ENCODE peak calls at places on chromosomes 4 and X, in four cellular contexts. E, M, L and U are unnamed samples.

GRCh38 chrX:100207331-100208024 is 202.6 kb downstream of the PCDH19 start:
- DNase-seq in E (no peak), M (no peak), L (no peak), U (no peak)

GRCh38 chr4:26015133-26015651 is 101.2 kb downstream of the SMIM20 start:
- DNase-seq in E (no peak), M (no peak), L (peak), U (no peak)

GRCh38 chrX:40474205-40474626 is 106.6 kb upstream of the ATP6AP2 start:
- DNase-seq in E (peak), M (no peak), L (no peak), U (no peak)

GRCh38 chr4:157713342-157713741 is 459.5 kb downstream of the GASK1B start:
- DNase-seq in E (no peak), M (no peak), L (peak), U (no peak)

GRCh38 chrX:49155243-49155899 is 7.2 kb upstream of the MAGIX start:
- DNase-seq in E (peak), M (peak), L (peak), U (no peak)

GRCh38 chrX:29435396-29435795 is 780.0 kb upstream of the MAGEB2 start:
- DNase-seq in E (no peak), M (no peak), L (no peak), U (no peak)

GRCh38 chr4:7043521-7044414 is 596 bp downstream of the TADA2B start:
- DNase-seq in E (no peak), M (no peak), L (peak), U (no peak)

GRCh38 chr4:85520765-85521749 is 46.1 kb downstream of the ARHGAP24 start:
- DNase-seq in E (no peak), M (no peak), L (no peak), U (no peak)

GRCh38 chrX:140298946-140299345 is 205.9 kb downstream of the SOX3 start:
- DNase-seq in E (no peak), M (no peak), L (no peak), U (no peak)

GRCh38 chr4:180855184-180855583 is 1388.0 kb upstream of the TENM3 start:
- DNase-seq in E (no peak), M (no peak), L (no peak), U (no peak)

GRCh38 chr4:73275318-73275654 is 16.7 kb upstream of the ANKRD17 start:
- DNase-seq in E (no peak), M (no peak), L (no peak), U (no peak)

GRCh38 chr4:177041356-177041755 is 248.6 kb upstream of the VEGFC start:
- DNase-seq in E (no peak), M (no peak), L (peak), U (no peak)

GRCh38 chrX:138057883-138058282 is 492.0 kb downstream of the ZIC3 start:
- DNase-seq in E (no peak), M (no peak), L (no peak), U (no peak)

GRCh38 chr4:17098401-17098800 is 200.0 kb upstream of the LDB2 start:
- DNase-seq in E (no peak), M (no peak), L (no peak), U (no peak)

GRCh38 chrX:1178580-1179057 is 33.8 kb downstream of the CRLF2 start:
- DNase-seq in E (peak), M (no peak), L (peak), U (no peak)

GRCh38 chr4:23884731-23885130 is 5.1 kb downstream of the PPARGC1A start:
- DNase-seq in E (no peak), M (no peak), L (no peak), U (no peak)

GRCh38 chr4:122968227-122968812 is 45.9 kb upstream of the NUDT6 start:
- DNase-seq in E (no peak), M (no peak), L (no peak), U (no peak)

GRCh38 chr4:179278647-179279046 is 1836.4 kb upstream of the AGA start:
- DNase-seq in E (no peak), M (no peak), L (no peak), U (no peak)

GRCh38 chr4:22850630-22851029 is 157.9 kb downstream of the GBA3 start:
- DNase-seq in E (no peak), M (no peak), L (no peak), U (no peak)

GRCh38 chrX:19829817-19830216 is 57.6 kb downstream of the SH3KBP1 start:
- DNase-seq in E (no peak), M (no peak), L (no peak), U (no peak)

GRCh38 chr4:123661080-123661737 is 264.6 kb downstream of the SPRY1 start:
- DNase-seq in E (no peak), M (no peak), L (peak), U (no peak)

GRCh38 chr4:95255396-95256107 is 293.2 kb downstream of the UNC5C start:
- DNase-seq in E (no peak), M (no peak), L (peak), U (no peak)

GRCh38 chr4:20809796-20810195 is 109.5 kb downstream of the PACRGL start:
- DNase-seq in E (no peak), M (no peak), L (no peak), U (no peak)

GRCh38 chr4:170089743-170090666 is at the start of gene AADAT:
- DNase-seq in E (peak), M (no peak), L (peak), U (no peak)
- TF ChIP-seq CTCF in E (peak), M (peak), L (peak), U (peak)

DNA sequence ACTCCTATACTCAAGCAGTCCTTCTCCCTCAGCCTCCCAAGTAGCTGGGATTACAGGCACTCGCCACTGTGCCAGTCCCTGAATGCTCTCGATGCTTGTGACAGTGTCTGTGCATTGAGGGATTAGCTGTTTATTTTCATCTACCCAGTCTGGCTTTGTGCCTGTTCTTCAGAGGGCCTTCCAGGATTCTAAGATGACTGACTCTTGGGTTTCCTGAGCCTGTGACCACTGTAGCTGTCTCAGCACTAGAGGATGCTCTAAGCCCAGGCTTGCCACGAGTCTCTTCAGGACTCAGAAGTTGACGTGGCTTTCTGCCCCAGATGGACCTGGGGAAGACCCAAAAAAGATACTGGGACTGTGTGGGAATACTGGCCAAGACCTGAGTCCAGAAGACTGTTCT is 201.4 kb downstream of the ARHGAP10 start:
- DNase-seq in E (peak), M (no peak), L (peak), U (no peak)
- TF ChIP-seq CTCF in E (peak), M (peak), L (no peak), U (no peak)

GRCh38 chr4:161647757-161648156 is 516.0 kb downstream of the FSTL5 start:
- DNase-seq in E (no peak), M (no peak), L (no peak), U (no peak)

GRCh38 chr4:161642708-161643107 is 521.1 kb downstream of the FSTL5 start:
- DNase-seq in E (no peak), M (no peak), L (no peak), U (no peak)
- TF ChIP-seq CTCF in E (peak), M (no peak), L (no peak), U (peak)

DNA sequence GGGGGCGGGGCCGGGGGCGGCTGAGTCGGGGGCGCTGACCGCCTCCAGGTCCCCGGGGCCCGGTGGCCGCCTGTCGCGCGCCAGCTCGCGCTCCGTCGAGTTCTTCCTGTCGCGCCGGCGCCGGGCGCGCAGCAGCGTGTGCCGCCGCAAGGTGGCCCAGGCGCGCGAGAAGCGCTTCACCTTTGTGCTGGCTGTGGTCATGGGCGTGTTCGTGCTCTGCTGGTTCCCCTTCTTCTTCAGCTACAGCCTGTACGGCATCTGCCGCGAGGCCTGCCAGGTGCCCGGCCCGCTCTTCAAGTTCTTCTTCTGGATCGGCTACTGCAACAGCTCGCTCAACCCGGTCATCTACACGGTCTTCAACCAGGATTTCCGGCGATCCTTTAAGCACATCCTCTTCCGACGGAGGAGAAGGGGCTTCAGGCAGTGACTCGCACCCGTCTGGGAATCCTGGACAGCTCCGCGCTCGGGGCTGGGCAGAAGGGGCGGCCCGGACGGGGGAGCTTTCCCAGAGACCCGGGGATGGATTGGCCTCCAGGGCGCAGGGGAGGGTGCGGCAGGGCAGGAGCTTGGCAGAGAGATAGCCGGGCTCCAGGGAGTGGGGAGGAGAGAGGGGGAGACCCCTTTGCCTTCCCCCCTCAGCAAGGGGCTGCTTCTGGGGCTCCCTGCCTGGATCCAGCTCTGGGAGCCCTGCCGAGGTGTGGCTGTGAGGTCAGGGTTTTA is 1.5 kb downstream of the ADRA2C start:
- DNase-seq in E (peak), M (no peak), L (no peak), U (no peak)
- TF ChIP-seq CTCF in E (peak), M (no peak), L (no peak), U (no peak)

GRCh38 chrX:17247144-17247543 is 127.9 kb upstream of the NHS start:
- DNase-seq in E (no peak), M (no peak), L (no peak), U (no peak)

GRCh38 chrX:17237146-17237545 is 137.9 kb upstream of the NHS start:
- DNase-seq in E (no peak), M (no peak), L (no peak), U (no peak)

DNA sequence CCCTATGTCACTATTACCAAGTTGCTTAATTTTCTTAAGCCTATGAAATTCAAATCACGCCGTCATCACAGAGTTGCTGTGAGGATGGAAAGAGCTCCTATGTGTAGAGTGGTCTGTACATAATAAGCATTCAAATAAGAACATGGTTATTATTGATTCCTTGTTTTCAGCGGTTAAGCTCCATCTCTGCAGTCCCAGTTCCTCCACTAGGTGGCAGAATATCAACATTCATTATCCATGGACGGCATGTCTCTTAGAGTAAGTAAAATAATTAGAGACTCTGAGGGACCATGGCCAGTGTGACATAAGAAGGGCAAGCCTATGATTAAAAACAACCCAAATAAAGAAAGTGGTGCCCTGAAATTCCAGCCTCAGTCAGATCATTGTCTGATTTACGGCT is 132.5 kb upstream of the NHS start:
- DNase-seq in E (peak), M (peak), L (peak), U (no peak)
- TF ChIP-seq CTCF in E (peak), M (peak), L (peak), U (peak)

GRCh38 chr4:30641345-30641744 is 78.8 kb upstream of the PCDH7 start:
- DNase-seq in E (no peak), M (no peak), L (no peak), U (no peak)
- TF ChIP-seq CTCF in E (no peak), M (no peak), L (no peak), U (no peak)

DNA sequence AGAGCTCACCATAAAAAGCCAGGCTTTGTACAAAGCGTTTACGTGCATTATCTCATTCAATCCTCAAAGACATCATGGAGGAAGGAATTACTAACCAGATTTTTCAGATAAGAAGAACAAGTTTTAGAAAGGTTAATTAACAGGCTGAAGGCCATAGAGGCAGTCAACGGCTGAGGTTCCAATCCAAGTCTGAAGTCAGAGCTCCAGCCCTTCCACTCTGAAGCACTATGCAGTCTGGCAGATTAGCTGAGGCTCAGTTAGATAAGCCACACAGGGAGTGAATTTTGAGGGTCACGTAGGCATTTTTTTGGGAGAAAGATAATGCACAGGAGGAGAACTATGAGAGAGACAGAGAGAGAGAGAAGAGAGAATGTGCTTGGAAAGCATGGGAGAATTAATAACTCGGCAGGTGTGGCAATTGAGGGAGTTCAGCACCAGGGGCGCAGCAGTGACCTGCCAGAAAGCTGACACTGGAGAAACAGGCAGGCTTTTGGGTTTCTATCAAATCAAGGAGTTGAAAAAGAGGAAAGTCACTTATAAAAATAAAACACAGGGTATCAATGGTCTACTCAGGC is 116.5 kb upstream of the NAP1L5 start:
- DNase-seq in E (no peak), M (no peak), L (no peak), U (no peak)
- TF ChIP-seq CTCF in E (peak), M (peak), L (no peak), U (no peak)

GRCh38 chr4:76981649-76982048 is 32.1 kb downstream of the SEPTIN11 start:
- DNase-seq in E (no peak), M (no peak), L (peak), U (no peak)

GRCh38 chr4:76984788-76985211 is 35.2 kb downstream of the SEPTIN11 start:
- DNase-seq in E (peak), M (peak), L (peak), U (no peak)

GRCh38 chr4:76982638-76983579 is 33.4 kb downstream of the SEPTIN11 start:
- DNase-seq in E (no peak), M (no peak), L (peak), U (no peak)

GRCh38 chr4:76987153-76987562 is 37.6 kb downstream of the SEPTIN11 start:
- DNase-seq in E (no peak), M (no peak), L (peak), U (no peak)

DNA sequence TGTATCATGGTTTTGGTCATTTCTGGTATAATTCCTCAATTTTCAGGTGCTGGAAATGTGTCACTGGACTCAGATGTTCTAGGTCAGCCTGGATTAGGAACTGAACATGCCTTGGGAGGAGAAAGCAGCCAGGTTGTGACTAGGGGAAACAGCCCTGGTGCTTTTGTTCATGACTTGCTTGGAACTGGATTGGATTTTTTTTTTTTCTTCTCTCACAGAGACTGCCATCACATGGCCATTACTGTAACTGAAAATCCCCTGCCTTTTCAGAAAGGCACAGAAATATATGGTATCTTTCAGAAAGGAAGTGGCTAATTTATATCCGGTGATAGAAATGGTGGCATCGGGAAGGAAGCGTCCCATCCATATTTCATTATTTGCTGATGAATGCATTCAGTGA is 34.6 kb downstream of the SEPTIN11 start:
- DNase-seq in E (no peak), M (no peak), L (peak), U (no peak)
- TF ChIP-seq CTCF in E (peak), M (peak), L (peak), U (peak)